ENCODE peak calls at places on chromosome 19, in seven cellular contexts. S is GM06990, M is IMR-90, Z is keratinocyte, L is thoracic aorta, B is fibroblast of lung, I is AG04450. T is an unnamed sample.

GRCh38 chr19:5539431-5539833 is 28.3 kb downstream of the TINCR start:
- DNase-seq in S (no peak), M (no peak), Z (no peak), L (no peak), B (peak), I (no peak), T (no peak)

GRCh38 chr19:43784251-43784980 is 3.6 kb upstream of the KCNN4 start:
- DNase-seq in S (no peak), M (peak), Z (no peak), L (no peak), B (peak), I (peak), T (peak)

GRCh38 chr19:7522923-7523667 is 671 bp downstream of the MCOLN1 start:
- DNase-seq in S (no peak), M (no peak), Z (no peak), L (no peak), B (no peak), I (no peak), T (no peak)

GRCh38 chr19:53892981-53893325 is 11.0 kb downstream of the PRKCG start:
- DNase-seq in S (no peak), M (no peak), Z (no peak), L (no peak), B (no peak), I (no peak), T (no peak)

GRCh38 chr19:46475976-46476375 is 4.6 kb upstream of the PNMA8A start:
- DNase-seq in S (no peak), M (peak), Z (no peak), L (no peak), B (peak), I (no peak), T (no peak)

GRCh38 chr19:6723108-6723618 is 2.7 kb upstream of the C3 start:
- DNase-seq in S (no peak), M (peak), Z (no peak), L (no peak), B (peak), I (no peak), T (peak)

GRCh38 chr19:43470288-43470687 is 4.9 kb upstream of the LYPD3 start:
- DNase-seq in S (no peak), M (peak), Z (no peak), L (no peak), B (peak), I (peak), T (no peak)

GRCh38 chr19:6717441-6717971 is 2.9 kb downstream of the C3 start:
- DNase-seq in S (no peak), M (no peak), Z (no peak), L (no peak), B (peak), I (no peak), T (no peak)

GRCh38 chr19:10009269-10009665 is 1.0 kb downstream of the COL5A3 start:
- DNase-seq in S (no peak), M (peak), Z (no peak), L (no peak), B (peak), I (peak), T (peak)

GRCh38 chr19:7257148-7258041 is 36.8 kb downstream of the INSR start:
- DNase-seq in S (no peak), M (peak), Z (peak), L (peak), B (peak), I (no peak), T (peak)

GRCh38 chr19:43765109-43765876 is 10.5 kb upstream of the SMG9 start:
- DNase-seq in S (peak), M (peak), Z (peak), L (peak), B (peak), I (peak), T (peak)

GRCh38 chr19:7862413-7862951 is 11.7 kb downstream of the PRR36 start:
- DNase-seq in S (peak), M (peak), Z (no peak), L (no peak), B (peak), I (no peak), T (no peak)

GRCh38 chr19:52936958-52937334 is 13.7 kb upstream of the ZNF888 start:
- DNase-seq in S (no peak), M (no peak), Z (no peak), L (no peak), B (no peak), I (no peak), T (no peak)

GRCh38 chr19:42313096-42313839 is at the start of gene TMEM145:
- DNase-seq in S (peak), M (peak), Z (no peak), L (no peak), B (peak), I (no peak), T (peak)

GRCh38 chr19:42313840-42314755 is 989 bp downstream of the TMEM145 start:
- DNase-seq in S (no peak), M (no peak), Z (no peak), L (no peak), B (no peak), I (no peak), T (no peak)

GRCh38 chr19:42309686-42310085 is 3.4 kb upstream of the TMEM145 start:
- DNase-seq in S (no peak), M (no peak), Z (no peak), L (no peak), B (no peak), I (no peak), T (no peak)

GRCh38 chr19:42312370-42312769 is 739 bp upstream of the TMEM145 start:
- DNase-seq in S (no peak), M (no peak), Z (no peak), L (no peak), B (no peak), I (no peak), T (no peak)

GRCh38 chr19:42311612-42312160 is 1.4 kb upstream of the TMEM145 start:
- DNase-seq in S (no peak), M (no peak), Z (no peak), L (no peak), B (no peak), I (no peak), T (peak)
- TF ChIP-seq CTCF in S (peak), M (no peak), Z (peak), L (no peak), B (no peak), I (no peak), T (no peak)

GRCh38 chr19:23507441-23507840 is 112.2 kb upstream of the ZNF91 start:
- DNase-seq in S (no peak), M (no peak), Z (no peak), L (no peak), B (no peak), I (no peak), T (no peak)

GRCh38 chr19:23509686-23510450 is 114.6 kb upstream of the ZNF91 start:
- DNase-seq in S (no peak), M (no peak), Z (peak), L (no peak), B (no peak), I (no peak), T (peak)

GRCh38 chr19:23505738-23506137 is 110.5 kb upstream of the ZNF91 start:
- DNase-seq in S (no peak), M (no peak), Z (no peak), L (no peak), B (no peak), I (no peak), T (no peak)
- TF ChIP-seq CTCF in S (no peak), M (no peak), Z (no peak), L (no peak), B (no peak), I (no peak), T (no peak)

GRCh38 chr19:2665103-2665502 is 37.4 kb downstream of the GNG7 start:
- DNase-seq in S (no peak), M (no peak), Z (no peak), L (no peak), B (no peak), I (no peak), T (no peak)

GRCh38 chr19:2659856-2660432 is 42.5 kb downstream of the GNG7 start:
- DNase-seq in S (no peak), M (no peak), Z (no peak), L (no peak), B (no peak), I (no peak), T (no peak)

GRCh38 chr19:2666344-2666994 is 36.0 kb downstream of the GNG7 start:
- DNase-seq in S (no peak), M (no peak), Z (no peak), L (no peak), B (no peak), I (no peak), T (no peak)

GRCh38 chr19:2663920-2664571 is 38.4 kb downstream of the GNG7 start:
- DNase-seq in S (peak), M (no peak), Z (no peak), L (no peak), B (no peak), I (no peak), T (no peak)

GRCh38 chr19:2661615-2662014 is 40.9 kb downstream of the GNG7 start:
- DNase-seq in S (no peak), M (no peak), Z (no peak), L (no peak), B (no peak), I (no peak), T (no peak)
- TF ChIP-seq CTCF in S (peak), M (peak), Z (peak), L (no peak), B (peak), I (no peak), T (no peak)

GRCh38 chr19:36139473-36140288 is at the start of gene CAPNS1:
- DNase-seq in S (peak), M (peak), Z (no peak), L (peak), B (peak), I (peak), T (peak)
- TF ChIP-seq CTCF in S (peak), M (no peak), Z (peak), L (peak), B (no peak), I (no peak), T (no peak)

DNA sequence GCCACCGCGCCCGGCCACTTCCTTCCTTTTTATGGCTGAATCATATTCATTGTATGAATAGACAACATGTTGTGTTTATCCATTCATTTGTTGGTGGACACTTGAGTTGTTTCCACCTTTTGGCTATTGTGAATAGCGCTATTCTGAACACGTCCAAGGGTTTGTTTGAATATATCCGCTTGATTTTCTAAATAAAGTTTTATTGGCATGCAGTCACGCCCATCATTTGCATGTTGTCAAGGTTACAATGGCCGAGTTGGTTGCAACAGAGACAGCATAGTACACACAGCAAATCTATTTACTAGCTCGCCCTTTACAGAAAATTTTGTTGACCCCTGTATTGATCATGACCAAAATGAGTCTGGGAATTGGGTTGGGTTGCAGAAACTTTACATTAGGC is 43.5 kb downstream of the COLGALT1 start:
- DNase-seq in S (no peak), M (no peak), Z (no peak), L (no peak), B (no peak), I (no peak), T (no peak)
- TF ChIP-seq CTCF in S (no peak), M (no peak), Z (no peak), L (no peak), B (no peak), I (no peak), T (no peak)

DNA sequence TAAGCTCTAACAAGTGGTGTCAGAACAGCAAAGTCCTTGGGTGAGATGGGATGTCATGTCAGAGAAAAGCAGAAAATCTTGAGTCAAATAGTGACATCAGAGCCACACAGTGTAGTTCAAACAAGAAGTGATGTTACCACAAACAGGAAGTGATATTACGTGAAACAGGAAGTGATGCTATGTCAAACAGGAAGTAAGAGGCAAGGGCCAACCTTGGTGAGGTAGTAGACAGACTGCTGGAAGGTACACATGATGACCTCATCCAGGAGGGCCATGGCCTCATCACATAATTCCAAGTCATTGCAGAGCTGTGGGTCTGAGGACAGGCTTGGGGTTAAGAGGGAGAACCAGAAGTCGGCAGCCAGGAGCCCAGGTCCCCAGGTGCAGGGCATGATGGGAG is 7.0 kb upstream of the MAMSTR start:
- DNase-seq in S (no peak), M (no peak), Z (no peak), L (no peak), B (no peak), I (no peak), T (no peak)
- TF ChIP-seq CTCF in S (no peak), M (no peak), Z (no peak), L (no peak), B (no peak), I (no peak), T (no peak)

GRCh38 chr19:42324655-42325307 is 654 bp upstream of the MEGF8 start:
- DNase-seq in S (no peak), M (no peak), Z (no peak), L (no peak), B (no peak), I (no peak), T (no peak)
- TF ChIP-seq CTCF in S (no peak), M (no peak), Z (no peak), L (peak), B (no peak), I (no peak), T (peak)

DNA sequence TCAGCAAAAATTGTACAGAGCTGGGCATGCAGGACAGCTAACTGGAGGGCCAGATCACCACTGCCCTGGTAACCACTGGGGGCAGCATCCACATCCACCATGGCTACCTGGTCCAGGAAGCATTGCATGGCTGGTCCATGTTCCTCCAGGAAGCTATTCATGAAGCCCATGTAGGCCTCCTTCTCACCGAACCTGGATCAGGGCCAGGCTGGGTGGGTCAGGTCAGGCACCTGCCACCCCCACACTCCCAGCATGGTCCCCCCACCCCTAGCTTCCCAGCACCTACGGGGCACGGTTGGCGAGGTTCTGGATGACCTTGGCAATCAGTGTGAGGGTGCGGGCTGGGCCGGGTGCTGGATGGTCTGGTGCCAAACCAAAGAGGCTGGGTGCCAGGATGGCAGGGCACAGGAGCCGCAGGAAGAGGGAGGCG is 4.6 kb upstream of the WIZ start:
- DNase-seq in S (no peak), M (no peak), Z (no peak), L (no peak), B (no peak), I (no peak), T (no peak)
- TF ChIP-seq CTCF in S (no peak), M (no peak), Z (peak), L (no peak), B (peak), I (peak), T (no peak)

GRCh38 chr19:13069415-13070369 is 33.0 kb downstream of the LYL1 start:
- DNase-seq in S (no peak), M (no peak), Z (no peak), L (no peak), B (peak), I (no peak), T (no peak)
- TF ChIP-seq CTCF in S (no peak), M (no peak), Z (no peak), L (peak), B (no peak), I (no peak), T (no peak)

DNA sequence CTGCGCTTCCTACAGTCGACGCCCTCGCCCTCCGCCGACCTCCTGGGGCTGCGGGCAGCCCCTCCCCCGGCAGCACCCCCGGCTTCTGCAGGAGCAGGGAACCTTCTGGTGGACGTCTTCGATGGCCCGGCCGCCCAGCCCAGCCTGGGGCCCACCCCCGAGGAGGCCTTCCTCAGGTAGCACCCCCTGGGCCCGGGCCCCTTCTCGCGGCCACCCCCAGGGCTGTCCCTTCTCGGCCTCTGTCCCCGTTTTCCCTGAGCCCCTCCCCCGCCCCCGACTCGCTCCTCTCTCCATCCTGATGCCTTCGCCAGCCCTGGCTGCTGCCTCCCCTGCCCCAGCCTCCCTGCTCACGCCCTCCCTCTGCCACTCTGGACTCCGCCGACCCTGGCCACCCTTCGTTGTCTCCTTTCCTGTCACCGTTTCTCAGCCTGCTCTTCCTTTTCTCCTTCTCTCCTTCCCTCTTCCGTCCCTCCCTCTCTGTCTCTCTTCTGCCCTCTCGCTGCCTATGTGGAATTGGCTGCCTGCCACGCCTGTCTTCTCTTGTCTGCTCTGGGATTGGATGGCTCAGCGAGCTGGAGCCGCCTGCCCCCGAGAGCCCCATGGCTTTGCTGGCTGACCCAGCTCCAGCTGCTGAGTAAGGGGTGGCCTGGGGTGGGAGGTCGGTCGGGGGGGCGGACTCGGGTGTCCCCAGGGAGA is 11.0 kb downstream of the FUZ start:
- DNase-seq in S (no peak), M (peak), Z (no peak), L (peak), B (peak), I (peak), T (peak)
- TF ChIP-seq CTCF in S (no peak), M (peak), Z (no peak), L (no peak), B (peak), I (peak), T (no peak)